ENCODE peak calls at places on chromosomes 12 and 14, in nine cellular contexts. X, E, K, J, W, V, S, M and P are unnamed samples.
A peak's percentile ranks its signal among the peaks of the same experiment; 100 is the strongest.

GRCh38 chr14:88422036-88422435 is 36.6 kb downstream of the SPATA7 start:
- DNase-seq in X (no peak), E (no peak), K (no peak), J (peak; percentile 4), W (no peak), V (no peak), S (no peak), M (no peak), P (no peak)

GRCh38 chr12:117084405-117085317 is 14.6 kb downstream of the TESC start:
- DNase-seq in X (no peak), E (no peak), K (no peak), J (no peak), W (no peak), V (no peak), S (no peak), M (no peak), P (no peak)

GRCh38 chr12:12585115-12585862 is 22.6 kb upstream of the DUSP16 start:
- DNase-seq in X (peak; percentile 47), E (no peak), K (no peak), J (no peak), W (no peak), V (no peak), S (no peak), M (no peak), P (no peak)

GRCh38 chr12:32198555-32198954 is 91.9 kb downstream of the BICD1 start:
- DNase-seq in X (peak; percentile 91), E (no peak), K (no peak), J (no peak), W (no peak), V (no peak), S (no peak), M (no peak), P (no peak)

GRCh38 chr14:104371031-104371430 is 208.5 kb upstream of the C14orf180 start:
- DNase-seq in X (no peak), E (no peak), K (no peak), J (no peak), W (no peak), V (no peak), S (no peak), M (no peak), P (no peak)

GRCh38 chr12:113651662-113652061 is 180.0 kb upstream of the LHX5 start:
- DNase-seq in X (no peak), E (no peak), K (no peak), J (no peak), W (no peak), V (no peak), S (no peak), M (no peak), P (no peak)

GRCh38 chr12:29242921-29243431 is 93.9 kb downstream of the FAR2 start:
- DNase-seq in X (no peak), E (no peak), K (no peak), J (no peak), W (no peak), V (no peak), S (no peak), M (peak; percentile 2), P (no peak)

GRCh38 chr12:108253540-108253939 is 85.6 kb downstream of the CMKLR1 start:
- DNase-seq in X (no peak), E (no peak), K (peak; percentile 86), J (no peak), W (no peak), V (no peak), S (no peak), M (no peak), P (peak; percentile 9)

GRCh38 chr14:99568567-99569560 is 35.1 kb downstream of the CCDC85C start:
- DNase-seq in X (peak; percentile 35), E (no peak), K (peak; percentile 81), J (peak; percentile 91), W (no peak), V (no peak), S (no peak), M (no peak), P (peak; percentile 31)